ENCODE peak calls at places on chromosomes 2 and 18, in four cellular contexts. J, O, Z and N are unnamed samples.

GRCh38 chr2:1192121-1192520 is 221.1 kb upstream of the TPO start:
- DNase-seq in J (no peak), O (no peak), Z (no peak), N (no peak)

GRCh38 chr2:235135990-235136561 is 184.3 kb downstream of the SH3BP4 start:
- DNase-seq in O (peak; percentile 67), Z (no peak), J (peak; percentile 95), N (peak; percentile 80)

GRCh38 chr2:158207354-158207753 is 105.7 kb downstream of the UPP2 start:
- DNase-seq in J (no peak), Z (no peak), O (no peak), N (no peak)

GRCh38 chr2:69652206-69652605 is 8.7 kb upstream of the AAK1 start:
- DNase-seq in O (no peak), J (no peak), Z (no peak), N (no peak)

GRCh38 chr18:5391427-5391826 is 95.9 kb upstream of the ZBTB14 start:
- DNase-seq in Z (no peak), J (no peak), O (no peak), N (no peak)

GRCh38 chr2:36461039-36461681 is 105.6 kb downstream of the CRIM1 start:
- DNase-seq in J (peak; percentile 95), Z (no peak), O (peak; percentile 24), N (no peak)

GRCh38 chr2:8676191-8676914 is 5.5 kb upstream of the ID2 start:
- DNase-seq in Z (no peak), O (no peak), J (peak; percentile 71), N (peak; percentile 92)

GRCh38 chr2:207318071-207318683 is 152.4 kb upstream of the KLF7 start:
- DNase-seq in J (no peak), Z (no peak), O (no peak), N (no peak)

GRCh38 chr2:145653553-145653952 is 1133.6 kb upstream of the ZEB2 start:
- DNase-seq in O (no peak), J (no peak), Z (no peak), N (no peak)

GRCh38 chr2:88450186-88450585 is 2.3 kb downstream of the FOXI3 start:
- DNase-seq in J (no peak), Z (no peak), O (no peak), N (no peak)

GRCh38 chr2:143333168-143333791 is 204.1 kb downstream of the ARHGAP15 start:
- DNase-seq in J (no peak), O (no peak), Z (no peak), N (no peak)

GRCh38 chr2:159249955-159250723 is 36.4 kb downstream of the WDSUB1 start:
- DNase-seq in J (peak; percentile 87), O (no peak), Z (no peak), N (no peak)

GRCh38 chr18:47595816-47596501 is 334.5 kb downstream of the SMAD2 start:
- DNase-seq in J (peak; percentile 61), Z (no peak), O (no peak), N (no peak)

GRCh38 chr2:241000831-241001321 is 2.5 kb downstream of the SNED1 start:
- DNase-seq in J (no peak), O (no peak), Z (no peak), N (peak; percentile 4)

GRCh38 chr2:123514808-123515207 is 510.3 kb upstream of the CNTNAP5 start:
- DNase-seq in O (no peak), Z (no peak), J (no peak), N (no peak)

GRCh38 chr2:110702981-110703380 is 25.1 kb upstream of the BUB1 start:
- DNase-seq in O (peak; percentile 4), J (no peak), Z (no peak), N (no peak)

GRCh38 chr2:42196403-42197267 is 27.5 kb downstream of the EML4 start:
- DNase-seq in J (peak; percentile 57), O (peak; percentile 59), Z (no peak), N (no peak)

GRCh38 chr18:35642802-35643201 is 61.3 kb downstream of the GALNT1 start:
- DNase-seq in O (no peak), J (no peak), Z (no peak), N (no peak)

GRCh38 chr2:55026202-55026601 is 24.0 kb downstream of the RTN4 start:
- DNase-seq in J (no peak), Z (no peak), O (peak; percentile 12), N (no peak)

GRCh38 chr18:11761553-11761952 is 72.5 kb downstream of the GNAL start:
- DNase-seq in O (no peak), Z (no peak), J (no peak), N (no peak)

GRCh38 chr2:71674158-71674807 is 220.9 kb downstream of the DYSF start:
- DNase-seq in Z (no peak), J (no peak), O (no peak), N (no peak)

GRCh38 chr2:241272298-241272721 is 43.2 kb downstream of the HDLBP start:
- DNase-seq in J (peak; percentile 45), O (peak; percentile 28), Z (no peak), N (no peak)

GRCh38 chr2:74065456-74065855 is 80.7 kb downstream of the TET3 start:
- DNase-seq in J (no peak), Z (no peak), O (no peak), N (no peak)

GRCh38 chr2:8543412-8544167 is 138.3 kb upstream of the ID2 start:
- DNase-seq in J (peak; percentile 15), O (peak; percentile 95), Z (peak; percentile 38), N (peak; percentile 55)

GRCh38 chr2:229520582-229521221 is 193.7 kb downstream of the DNER start:
- DNase-seq in J (no peak), Z (no peak), O (no peak), N (no peak)

GRCh38 chr18:23189768-23190661 is 54.7 kb downstream of the CABLES1 start:
- DNase-seq in Z (no peak), O (no peak), J (no peak), N (no peak)

GRCh38 chr2:122194546-122194945 is 439.1 kb downstream of the TSN start:
- DNase-seq in O (no peak), J (no peak), Z (no peak), N (no peak)

GRCh38 chr2:209993968-209994367 is 8.5 kb upstream of the RPE start:
- DNase-seq in J (no peak), Z (no peak), O (no peak), N (no peak)